ENCODE peak calls at places on chromosomes 6 and 20, in five cellular contexts. H is NT2/D1; N is adrenal gland; X is kidney epithelial cell; R is CD8-positive, alpha-beta memory T cell. K is an unnamed sample. For H3K36me3, the result is how much of the 10 kb centered on the place peaks cover.

GRCh38 chr6:79280756-79281155 is 46.3 kb upstream of the HMGN3 start:
- DNase-seq in X (no peak), H (no peak), R (no peak), N (no peak), K (no peak)

GRCh38 chr20:409697-410559 is 1.8 kb downstream of the RBCK1 start:
- DNase-seq in X (no peak), R (no peak), N (peak), H (no peak), K (no peak)

GRCh38 chr6:39430968-39431523 is 108.5 kb upstream of the KCNK16 start:
- DNase-seq in N (no peak), X (no peak), H (no peak), R (no peak), K (peak)

GRCh38 chr6:30754631-30755030 is 10.3 kb upstream of the IER3 start:
- DNase-seq in R (no peak), H (no peak), N (no peak), X (no peak), K (no peak)

GRCh38 chr6:157987788-157988699 is 6.4 kb downstream of the SYNJ2 start:
- DNase-seq in N (no peak), H (no peak), R (no peak), X (no peak), K (no peak)

GRCh38 chr6:10453596-10453995 is 38.7 kb upstream of the TFAP2A start:
- DNase-seq in N (no peak), X (no peak), H (no peak), R (no peak), K (no peak)

GRCh38 chr6:10418862-10419748 is 4.2 kb upstream of the TFAP2A start:
- DNase-seq in H (no peak), X (no peak), N (no peak), R (no peak), K (peak)

GRCh38 chr6:83114164-83114563 is 46.7 kb downstream of the DOP1A start:
- DNase-seq in H (no peak), N (no peak), X (no peak), R (no peak), K (no peak)

GRCh38 chr20:56429496-56429895 is 17.4 kb downstream of the CASS4 start:
- DNase-seq in R (no peak), N (no peak), H (no peak), X (no peak), K (no peak)

GRCh38 chr20:6668546-6668945 is 98.9 kb upstream of the BMP2 start:
- DNase-seq in H (no peak), X (no peak), N (no peak), R (no peak), K (no peak)

GRCh38 chr6:127342296-127342945 is 988 bp downstream of the ECHDC1 start:
- DNase-seq in H (no peak), N (no peak), R (no peak), X (no peak), K (peak)

GRCh38 chr6:127641905-127642304 is 64.9 kb downstream of the C6orf58 start:
- DNase-seq in R (no peak), N (no peak), X (no peak), H (peak), K (peak)

GRCh38 chr6:39225946-39226437 is 3.3 kb downstream of the KCNK5 start:
- DNase-seq in N (no peak), R (peak), H (no peak), X (no peak), K (no peak)

GRCh38 chr6:16805190-16805860 is 44.1 kb upstream of the ATXN1 start:
- DNase-seq in R (no peak), H (no peak), N (no peak), X (no peak), K (peak)

GRCh38 chr6:45951771-45952529 is 63.7 kb downstream of the CLIC5 start:
- DNase-seq in R (no peak), H (no peak), X (no peak), N (no peak), K (no peak)

GRCh38 chr6:3432416-3432815 is 24.4 kb downstream of the SLC22A23 start:
- DNase-seq in H (no peak), X (no peak), N (no peak), R (no peak), K (no peak)

GRCh38 chr6:14804444-14805210 is 441.2 kb upstream of the JARID2 start:
- DNase-seq in R (no peak), N (peak), X (peak), H (no peak), K (no peak)

GRCh38 chr20:52937701-52938100 is 34.5 kb upstream of the TSHZ2 start:
- DNase-seq in X (no peak), H (no peak), N (no peak), R (no peak), K (peak)

GRCh38 chr6:30826961-30827342 is 57.4 kb upstream of the DDR1 start:
- DNase-seq in H (no peak), X (no peak), N (no peak), R (no peak), K (no peak)

GRCh38 chr6:31690231-31691077 is 9.6 kb upstream of the LY6G5C start:
- DNase-seq in X (no peak), H (no peak), R (no peak), N (no peak), K (no peak)

GRCh38 chr20:60857708-60858107 is 394.4 kb upstream of the CDH4 start:
- DNase-seq in H (no peak), N (no peak), R (no peak), X (no peak), K (no peak)

GRCh38 chr6:146595981-146596731 is 2.6 kb upstream of the ADGB start:
- DNase-seq in N (peak), H (no peak), X (no peak), R (no peak), K (no peak)

GRCh38 chr6:5305968-5306626 is 44.8 kb downstream of the FARS2 start:
- DNase-seq in X (no peak), N (no peak), H (no peak), R (no peak), K (no peak)

GRCh38 chr6:135162678-135163439 is 18.2 kb upstream of the MYB start:
- DNase-seq in R (peak), N (no peak), H (peak), X (no peak), K (peak)

GRCh38 chr6:169188051-169188863 is 65.4 kb downstream of the THBS2 start:
- DNase-seq in X (peak), N (no peak), H (no peak), R (no peak), K (peak)

GRCh38 chr20:36275011-36275410 is 31.1 kb upstream of the DLGAP4 start:
- DNase-seq in R (no peak), H (no peak), X (no peak), N (no peak), K (peak)

GRCh38 chr6:170053966-170054661 is 236.8 kb downstream of the DLL1 start:
- DNase-seq in H (no peak), R (no peak), N (no peak), X (no peak), K (no peak)

GRCh38 chr20:54250691-54251090 is 42.8 kb downstream of the PFDN4 start:
- DNase-seq in N (no peak), X (no peak), H (no peak), R (no peak), K (no peak)

GRCh38 chr6:51777631-51778030 is 309.8 kb downstream of the PKHD1 start:
- DNase-seq in R (no peak), X (no peak), H (no peak), N (no peak), K (no peak)

GRCh38 chr6:21771626-21772320 is 178.2 kb downstream of the SOX4 start:
- DNase-seq in N (no peak), X (no peak), R (no peak), H (no peak), K (no peak)

GRCh38 chr6:13012271-13012670 is 295.7 kb downstream of the PHACTR1 start:
- DNase-seq in R (no peak), X (no peak), H (no peak), N (no peak), K (no peak)

GRCh38 chr20:60100780-60101179 is 142.6 kb downstream of the CDH26 start:
- DNase-seq in H (no peak), X (no peak), R (no peak), N (no peak), K (no peak)

GRCh38 chr6:12064125-12064524 is 52.0 kb downstream of the HIVEP1 start:
- DNase-seq in N (no peak), H (no peak), R (no peak), X (no peak), K (no peak)

GRCh38 chr20:59131541-59132285 is 31.9 kb upstream of the ZNF831 start:
- DNase-seq in R (no peak), N (no peak), H (no peak), X (no peak), K (no peak)

GRCh38 chr6:32664827-32665362 is 1.6 kb downstream of the HLA-DQB1 start:
- DNase-seq in N (no peak), X (no peak), R (peak), H (no peak), K (peak)

GRCh38 chr6:92945799-92946198 is 473.6 kb downstream of the EPHA7 start:
- DNase-seq in N (no peak), H (no peak), R (no peak), X (peak), K (no peak)

GRCh38 chr20:56171087-56172012 is 77.2 kb upstream of the MC3R start:
- DNase-seq in X (no peak), N (no peak), R (no peak), H (no peak), K (no peak)

DNA sequence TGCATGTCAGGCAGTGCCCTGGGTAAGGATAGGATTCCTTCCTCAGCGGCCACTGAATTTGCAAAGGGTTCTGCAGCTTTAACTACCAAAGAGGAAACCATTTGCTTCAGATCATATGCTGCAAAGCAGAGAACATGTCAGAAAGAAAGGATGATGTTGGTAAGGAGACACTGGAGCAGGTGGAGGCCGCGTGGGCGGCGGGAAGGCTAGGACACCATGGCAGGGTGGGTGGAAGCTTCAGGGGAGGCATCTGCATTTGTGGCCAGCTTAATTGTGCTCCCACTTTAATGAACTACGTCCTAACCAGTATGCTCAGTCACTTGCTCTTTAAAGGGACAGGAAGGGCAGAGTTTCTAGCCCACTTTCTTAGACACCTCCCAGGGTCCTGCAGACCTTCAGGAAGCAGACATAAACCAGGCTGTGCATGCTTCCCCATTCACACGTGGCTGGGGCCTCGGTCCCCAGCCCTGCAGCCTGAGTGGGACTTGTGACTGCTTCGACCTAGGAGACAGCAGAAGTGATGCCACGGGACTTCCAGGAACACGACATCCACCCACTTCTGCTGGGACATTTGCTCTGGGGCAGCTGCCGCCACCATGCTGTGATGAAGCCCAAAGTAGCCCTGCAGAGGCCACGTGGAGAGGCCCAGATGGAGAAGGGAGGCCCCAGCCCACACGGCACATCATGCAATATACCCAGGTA is 76.1 kb downstream of the GINS1 start:
- DNase-seq in R (no peak), N (no peak), H (no peak), X (no peak), K (no peak)
- H3K36me3 ChIP-seq in R (under half), N (under half), H (half or more), X (under half), K (under half)

DNA sequence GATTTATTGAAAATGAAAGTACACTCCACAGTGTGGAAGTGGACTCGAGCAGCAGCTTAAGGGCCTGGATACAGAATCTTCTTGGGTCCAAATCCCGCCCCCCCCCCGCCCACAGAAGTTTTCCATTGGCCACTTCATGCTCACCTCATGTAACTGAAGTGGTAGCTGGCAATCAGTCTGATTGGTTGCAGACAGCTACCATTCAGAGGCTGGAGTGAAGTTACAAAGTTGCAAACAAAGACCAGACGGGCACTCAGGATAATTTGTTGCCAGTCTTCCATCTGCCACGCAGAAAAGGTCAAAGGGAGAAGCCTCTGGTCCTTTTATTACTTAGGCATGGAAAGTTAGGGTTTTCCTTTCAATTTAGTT is 25.8 kb upstream of the FABP7 start:
- DNase-seq in H (no peak), R (no peak), N (no peak), X (no peak), K (no peak)
- H3K4me3 ChIP-seq in H (no peak), R (no peak), N (peak), X (no peak), K (no peak)

GRCh38 chr20:63933646-63934045 is 22.6 kb downstream of the UCKL1 start:
- DNase-seq in R (no peak), X (no peak), H (no peak), N (no peak), K (no peak)
- H3K36me3 ChIP-seq in R (under half), X (under half), H (half or more), N (half or more), K (under half)

GRCh38 chr20:39800548-39800947 is 838.4 kb downstream of the DHX35 start:
- DNase-seq in R (no peak), X (peak), N (peak), H (no peak), K (no peak)

GRCh38 chr20:39795401-39796272 is 833.5 kb downstream of the DHX35 start:
- DNase-seq in R (no peak), N (no peak), X (no peak), H (no peak), K (no peak)

GRCh38 chr20:39799366-39799965 is 837.3 kb downstream of the DHX35 start:
- DNase-seq in R (no peak), H (no peak), X (no peak), N (no peak), K (no peak)

DNA sequence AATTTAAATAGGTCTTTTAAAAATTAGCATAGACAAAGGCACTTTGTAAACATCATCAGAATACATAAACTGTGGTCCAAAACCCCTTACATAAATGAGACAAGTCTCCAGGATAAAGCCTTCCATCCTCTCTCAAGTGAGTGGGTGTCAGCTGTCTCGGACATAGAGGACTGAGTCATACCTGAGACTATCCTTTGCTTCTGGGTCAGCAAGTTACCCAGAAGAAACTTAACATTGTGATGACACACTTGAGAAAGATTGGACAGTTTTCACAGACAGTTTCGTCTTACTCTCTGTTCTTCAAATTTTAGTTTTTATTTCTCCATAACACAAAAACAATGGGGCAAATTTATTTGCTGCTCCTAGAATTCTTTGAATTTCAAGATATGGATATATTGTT is 838.0 kb downstream of the DHX35 start:
- DNase-seq in N (peak), H (no peak), X (no peak), R (no peak), K (no peak)
- H3K4me3 ChIP-seq in N (no peak), H (no peak), X (no peak), R (no peak), K (no peak)

GRCh38 chr6:149400050-149400449 is at the start of gene SUMO4:
- DNase-seq in H (no peak), R (no peak), X (no peak), N (no peak), K (no peak)

GRCh38 chr6:149405823-149406765 is 6.0 kb downstream of the SUMO4 start:
- DNase-seq in H (no peak), N (no peak), R (no peak), X (no peak), K (no peak)

GRCh38 chr6:149403534-149403933 is 3.5 kb downstream of the SUMO4 start:
- DNase-seq in R (no peak), X (no peak), N (no peak), H (no peak), K (no peak)
- H3K36me3 ChIP-seq in R (under half), X (under half), N (under half), H (half or more), K (under half)

DNA sequence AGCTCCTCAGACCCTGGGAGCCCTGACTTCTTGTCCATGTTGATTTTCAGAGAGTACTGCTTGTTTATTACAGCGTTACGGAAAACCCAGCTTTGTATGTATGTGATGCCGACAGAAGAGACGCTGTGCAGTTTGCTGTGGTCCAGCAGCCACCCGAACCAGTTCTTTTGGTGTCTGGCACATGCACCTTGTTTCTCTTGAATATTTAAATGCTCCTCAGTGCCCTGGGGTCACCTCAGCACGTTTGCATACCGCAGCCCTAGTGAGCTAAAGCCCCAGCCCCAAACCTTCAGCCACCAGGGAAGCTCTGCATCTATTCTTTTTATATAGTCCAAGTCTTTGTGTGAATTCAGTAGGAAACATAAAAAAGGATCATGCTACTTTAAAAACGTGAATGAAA is 39.9 kb downstream of the AFDN start:
- DNase-seq in N (no peak), X (no peak), R (no peak), H (no peak), K (peak)
- H3K4me3 ChIP-seq in N (no peak), X (no peak), R (no peak), H (no peak), K (no peak)

K was measured in H7.